ENCODE peak calls at places on chromosome 13, in nine cellular contexts. K is body of pancreas; J is pancreas; F is psoas muscle; R is fibroblast of lung; U is IMR-90; O is aorta; B is PC-9; I is CD8-positive, alpha-beta memory T cell. G is an unnamed sample.

GRCh38 chr13:77470986-77471385 is 64.5 kb upstream of the SCEL start:
- DNase-seq in K (no peak), J (no peak), F (no peak), R (no peak), U (no peak), O (no peak), B (no peak), I (no peak), G (no peak)

GRCh38 chr13:76871332-76871945 is 14.8 kb downstream of the KCTD12 start:
- DNase-seq in K (no peak), J (no peak), F (no peak), R (no peak), U (no peak), O (no peak), B (no peak), I (no peak), G (no peak)

GRCh38 chr13:66933994-66934393 is 296.1 kb downstream of the PCDH9 start:
- DNase-seq in K (no peak), J (no peak), F (no peak), R (peak; percentile 96), U (peak; percentile 90), O (no peak), B (peak; percentile 28), I (no peak), G (peak; percentile 99)

GRCh38 chr13:113648218-113648615 is 9.8 kb downstream of the ATP4B start:
- DNase-seq in K (no peak), J (no peak), F (peak; percentile 35), R (no peak), U (no peak), O (peak; percentile 58), B (no peak), I (no peak), G (no peak)

GRCh38 chr13:96822900-96823299 is 171.4 kb downstream of the OXGR1 start:
- DNase-seq in K (peak; percentile 34), J (no peak), F (no peak), R (peak; percentile 8), U (no peak), O (no peak), B (no peak), I (no peak), G (peak; percentile 42)

GRCh38 chr13:79647518-79647917 is 166.6 kb downstream of the NDFIP2 start:
- DNase-seq in K (no peak), J (no peak), F (no peak), R (no peak), U (no peak), O (no peak), B (no peak), I (no peak), G (peak; percentile 100)

GRCh38 chr13:39381456-39381855 is 221.5 kb downstream of the LHFPL6 start:
- DNase-seq in K (no peak), J (no peak), F (no peak), R (no peak), U (no peak), O (no peak), B (no peak), I (no peak), G (no peak)

GRCh38 chr13:60358453-60358852 is 38.6 kb upstream of the TDRD3 start:
- DNase-seq in K (no peak), J (no peak), F (no peak), R (no peak), U (no peak), O (no peak), B (no peak), I (no peak), G (no peak)

GRCh38 chr13:76512676-76513277 is 373.4 kb downstream of the KCTD12 start:
- DNase-seq in K (no peak), J (no peak), F (no peak), R (peak; percentile 95), U (peak; percentile 97), O (no peak), B (no peak), I (no peak), G (peak; percentile 93)

GRCh38 chr13:22049384-22049783 is 378.5 kb downstream of the FGF9 start:
- DNase-seq in K (no peak), J (no peak), F (no peak), R (no peak), U (peak; percentile 50), O (no peak), B (no peak), I (no peak), G (no peak)

GRCh38 chr13:96817336-96817941 is 176.8 kb downstream of the OXGR1 start:
- DNase-seq in K (no peak), J (no peak), F (no peak), R (peak; percentile 1), U (peak; percentile 10), O (no peak), B (no peak), I (no peak), G (peak; percentile 25)

GRCh38 chr13:93915269-93915809 is 564.1 kb downstream of the DCT start:
- DNase-seq in K (no peak), J (no peak), F (no peak), R (peak; percentile 62), U (peak; percentile 75), O (no peak), B (no peak), I (no peak), G (no peak)

GRCh38 chr13:99496322-99497142 is 4.7 kb upstream of the TM9SF2 start:
- DNase-seq in K (no peak), J (no peak), F (peak; percentile 65), R (peak; percentile 28), U (peak; percentile 15), O (no peak), B (peak; percentile 75), I (peak; percentile 78), G (peak; percentile 39)

GRCh38 chr13:99264053-99264452 is 5.9 kb upstream of the GPR18 start:
- DNase-seq in K (no peak), J (no peak), F (no peak), R (no peak), U (no peak), O (no peak), B (no peak), I (no peak), G (no peak)

DNA sequence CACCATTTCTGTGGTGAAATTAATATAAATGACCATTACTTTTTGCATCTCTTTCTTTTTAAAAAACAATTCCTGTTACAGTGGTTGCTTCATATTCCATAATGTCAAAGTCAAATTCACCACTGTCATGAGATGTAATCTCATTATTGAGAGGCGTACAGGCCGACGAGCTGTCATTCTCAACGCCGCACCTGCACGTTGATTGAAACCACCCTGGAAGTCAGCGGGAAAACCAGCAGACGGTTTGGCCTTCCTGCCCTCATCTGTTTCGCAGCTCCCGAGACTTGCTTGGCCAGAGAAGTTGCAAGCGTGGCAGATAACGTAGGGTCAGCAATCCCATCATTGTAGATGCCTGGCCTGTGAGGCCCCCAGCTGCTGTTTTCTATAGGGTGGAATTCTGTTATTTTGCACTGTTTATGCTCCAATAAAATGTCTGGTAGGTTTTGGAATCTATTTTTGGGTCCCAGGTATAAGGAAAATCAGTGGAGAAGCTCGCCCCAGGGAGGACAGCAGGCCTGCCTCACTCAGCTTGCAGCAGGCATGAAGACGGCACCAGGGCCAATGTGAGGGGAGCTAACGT is 153.4 kb downstream of the SOX1 start:
- DNase-seq in K (no peak), J (no peak), F (no peak), R (no peak), U (no peak), O (peak; percentile 38), B (no peak), I (no peak), G (no peak)
- H3K4me3 ChIP-seq in K (no peak overlapping the region), J (no peak overlapping the region), F (no peak overlapping the region), R (no peak overlapping the region), U (no peak overlapping the region), O (no peak overlapping the region), B (no peak overlapping the region), I (no peak overlapping the region), G (no peak overlapping the region)

DNA sequence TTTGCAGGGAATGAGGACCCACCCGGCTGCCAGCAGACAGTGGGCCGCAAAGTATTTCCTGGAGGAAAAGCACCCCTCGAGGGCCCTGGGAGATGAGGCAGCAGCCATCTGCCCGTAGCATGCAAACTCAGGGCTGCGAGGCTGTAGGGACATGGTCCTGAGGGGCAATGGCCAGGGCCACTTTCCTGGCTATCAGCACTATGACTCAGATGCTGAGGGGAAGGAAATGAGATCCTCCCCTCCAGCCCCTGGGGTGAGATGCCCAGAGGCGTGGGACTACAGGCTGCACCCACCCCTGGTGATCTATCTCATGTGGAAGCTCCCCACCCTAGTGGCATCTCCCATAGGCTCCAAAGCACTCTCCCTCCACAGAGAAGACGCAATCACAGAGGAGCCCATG is 80.1 kb downstream of the SLC7A1 start:
- DNase-seq in K (no peak), J (no peak), F (peak; percentile 41), R (no peak), U (no peak), O (peak; percentile 30), B (no peak), I (no peak), G (no peak)
- H3K36me3 ChIP-seq in K (no peaks in the 10 kb centered on the region), J (peaks cover 58% of the 10 kb centered on the region), F (no peaks in the 10 kb centered on the region), R (peaks cover 16% of the 10 kb centered on the region), U (peaks cover 58% of the 10 kb centered on the region), O (peaks cover 3% of the 10 kb centered on the region), B (peaks cover 32% of the 10 kb centered on the region), I (peaks cover 22% of the 10 kb centered on the region), G (peaks cover 59% of the 10 kb centered on the region)

GRCh38 chr13:111945086-111945485 is 121.9 kb upstream of the SOX1 start:
- DNase-seq in K (no peak), J (no peak), F (no peak), R (no peak), U (no peak), O (no peak), B (no peak), I (no peak), G (no peak)
- H3K4me3 ChIP-seq in K (no peak overlapping the region), J (no peak overlapping the region), F (no peak overlapping the region), R (no peak overlapping the region), U (no peak overlapping the region), O (no peak overlapping the region), B (no peak overlapping the region), I (no peak overlapping the region), G (no peak overlapping the region)

GRCh38 chr13:112562786-112563383 is 25.1 kb downstream of the TUBGCP3 start:
- DNase-seq in K (no peak), J (no peak), F (no peak), R (no peak), U (no peak), O (no peak), B (no peak), I (no peak), G (no peak)

GRCh38 chr13:112558696-112559418 is 29.1 kb downstream of the TUBGCP3 start:
- DNase-seq in K (no peak), J (no peak), F (no peak), R (no peak), U (no peak), O (no peak), B (no peak), I (no peak), G (no peak)

GRCh38 chr13:112562254-112562653 is 25.7 kb downstream of the TUBGCP3 start:
- DNase-seq in K (no peak), J (no peak), F (no peak), R (no peak), U (no peak), O (no peak), B (no peak), I (no peak), G (no peak)

GRCh38 chr13:112556600-112556999 is 31.4 kb downstream of the TUBGCP3 start:
- DNase-seq in K (no peak), J (no peak), F (no peak), R (no peak), U (no peak), O (no peak), B (no peak), I (no peak), G (no peak)

DNA sequence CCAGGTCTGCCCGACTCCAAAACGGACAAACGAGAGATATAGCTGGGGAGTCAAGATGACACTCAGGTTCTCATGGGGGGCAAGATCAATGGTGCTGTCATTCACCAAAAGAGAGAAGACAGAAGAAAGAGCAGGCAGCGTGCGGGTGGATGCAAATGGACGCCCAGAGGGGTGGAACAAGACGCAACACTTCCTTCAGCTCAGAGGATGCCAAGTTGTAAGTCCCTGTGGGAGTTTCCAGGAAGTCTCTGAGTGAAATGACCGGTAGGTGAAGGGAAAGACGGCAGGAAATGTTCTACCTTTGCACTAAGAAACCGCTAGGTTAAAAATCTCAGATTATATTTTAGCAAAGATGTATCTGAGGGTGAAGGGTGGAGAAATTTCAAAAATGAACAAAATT is 26.5 kb downstream of the TUBGCP3 start:
- DNase-seq in K (no peak), J (no peak), F (no peak), R (no peak), U (no peak), O (no peak), B (no peak), I (no peak), G (no peak)
- H3K36me3 ChIP-seq in K (peaks cover 3% of the 10 kb centered on the region), J (peaks cover 21% of the 10 kb centered on the region), F (peaks cover 65% of the 10 kb centered on the region), R (peaks cover 7% of the 10 kb centered on the region), U (peaks cover 21% of the 10 kb centered on the region), O (no peaks in the 10 kb centered on the region), B (peaks cover 23% of the 10 kb centered on the region), I (peaks cover 9% of the 10 kb centered on the region), G (peaks cover 6% of the 10 kb centered on the region)